ENCODE peak calls at places on chromosomes 6 and 20, in nine cellular contexts. M is cardiac muscle cell, G is endothelial cell of umbilical vein, I is astrocyte, D is esophagus squamous epithelium, F is upper lobe of right lung, J is uterus, L is IMR-90, Z is transverse colon. P is an unnamed sample.

GRCh38 chr6:15539722-15540270 is 123.0 kb downstream of the DTNBP1 start:
- DNase-seq in Z (no peak), I (no peak), D (no peak), F (no peak), G (no peak), M (peak; percentile 25), J (no peak), L (no peak), P (no peak)

GRCh38 chr6:44008821-44009370 is 118.4 kb downstream of the MRPL14 start:
- DNase-seq in J (peak; percentile 10), I (no peak), M (no peak), L (no peak), D (no peak), F (peak; percentile 37), G (no peak), Z (no peak), P (peak; percentile 27)

GRCh38 chr6:107345398-107345797 is 114.0 kb downstream of the PDSS2 start:
- DNase-seq in F (no peak), G (no peak), M (peak; percentile 9), I (no peak), L (no peak), D (no peak), Z (no peak), J (no peak), P (no peak)

GRCh38 chr20:37192137-37192854 is 12.9 kb upstream of the MROH8 start:
- DNase-seq in M (peak; percentile 95), D (peak; percentile 16), J (peak; percentile 86), L (peak; percentile 89), I (peak; percentile 76), Z (peak; percentile 89), F (peak; percentile 86), G (peak; percentile 85), P (peak; percentile 87)

GRCh38 chr20:46414608-46415007 is 8.2 kb upstream of the ELMO2 start:
- DNase-seq in L (no peak), M (no peak), G (no peak), J (no peak), I (no peak), F (no peak), Z (no peak), D (no peak), P (no peak)

GRCh38 chr6:52191824-52192223 is 5.6 kb downstream of the IL17A start:
- DNase-seq in J (no peak), F (no peak), Z (no peak), I (no peak), D (no peak), G (no peak), L (no peak), M (no peak), P (no peak)

GRCh38 chr20:51696304-51697118 is 71.7 kb downstream of the ATP9A start:
- DNase-seq in Z (no peak), F (no peak), L (no peak), M (peak; percentile 61), D (no peak), G (peak; percentile 65), I (peak; percentile 32), J (peak; percentile 51), P (no peak)

GRCh38 chr6:154510144-154510905 is at the start of gene CNKSR3:
- DNase-seq in I (peak; percentile 86), L (peak; percentile 95), M (peak; percentile 97), Z (peak; percentile 81), F (peak; percentile 92), G (peak; percentile 96), J (peak; percentile 94), D (no peak), P (peak; percentile 90)

GRCh38 chr6:43917878-43918382 is 147.9 kb downstream of the VEGFA start:
- DNase-seq in M (peak; percentile 89), J (no peak), I (peak; percentile 67), G (no peak), F (no peak), L (peak; percentile 45), D (no peak), Z (no peak), P (no peak)

GRCh38 chr6:14231071-14231483 is 113.5 kb downstream of the CD83 start:
- DNase-seq in D (no peak), J (no peak), Z (no peak), M (no peak), G (no peak), L (no peak), F (peak; percentile 76), I (no peak), P (no peak)

GRCh38 chr6:146444195-146444594 is 99.4 kb upstream of the RAB32 start:
- DNase-seq in G (no peak), I (no peak), M (no peak), F (no peak), D (no peak), J (no peak), Z (no peak), L (no peak), P (no peak)

GRCh38 chr6:100504786-100505737 is 40.3 kb upstream of the SIM1 start:
- DNase-seq in J (no peak), G (peak; percentile 63), M (peak; percentile 85), I (peak; percentile 94), L (peak; percentile 89), D (no peak), Z (no peak), F (no peak), P (no peak)

GRCh38 chr6:56168601-56169000 is 78.8 kb downstream of the COL21A1 start:
- DNase-seq in Z (no peak), I (no peak), J (no peak), M (no peak), G (no peak), D (no peak), F (no peak), L (no peak), P (no peak)

GRCh38 chr20:23404196-23404595 is 17.1 kb downstream of the NAPB start:
- DNase-seq in I (no peak), F (no peak), D (no peak), G (no peak), M (peak; percentile 55), J (no peak), L (peak; percentile 67), Z (no peak), P (no peak)

GRCh38 chr6:54689620-54690019 is 157.0 kb upstream of the FAM83B start:
- DNase-seq in F (no peak), J (no peak), M (no peak), G (no peak), I (no peak), D (no peak), Z (no peak), L (no peak), P (no peak)
- H3K27ac ChIP-seq in F (no peak overlapping the region), J (no peak overlapping the region), M (no peak overlapping the region), G (no peak overlapping the region), I (no peak overlapping the region), D (no peak overlapping the region), Z (no peak overlapping the region), L (no peak overlapping the region), P (no peak overlapping the region)

GRCh38 chr20:7094438-7094997 is 327.0 kb downstream of the BMP2 start:
- DNase-seq in D (no peak), Z (peak; percentile 41), F (no peak), J (no peak), M (peak; percentile 16), I (peak; percentile 3), L (peak; percentile 0), G (peak; percentile 46), P (no peak)
- TF ChIP-seq CTCF in D (no peak), Z (peak; percentile 57), F (peak; percentile 61), J (no peak), M (peak; percentile 31), I (peak; percentile 51), L (peak; percentile 24), G (peak; percentile 60), P (peak; percentile 97)

GRCh38 chr6:25413506-25413905 is 134.3 kb downstream of the CARMIL1 start:
- DNase-seq in D (no peak), Z (no peak), I (peak; percentile 43), F (no peak), G (no peak), M (peak; percentile 57), J (no peak), L (no peak), P (no peak)

GRCh38 chr6:25414168-25414567 is 135.0 kb downstream of the CARMIL1 start:
- DNase-seq in M (no peak), I (no peak), D (no peak), L (no peak), Z (no peak), F (no peak), J (no peak), G (no peak), P (no peak)

GRCh38 chr6:25415701-25416100 is 136.5 kb downstream of the CARMIL1 start:
- DNase-seq in I (no peak), Z (no peak), L (no peak), M (no peak), F (no peak), G (no peak), J (no peak), D (no peak), P (no peak)

GRCh38 chr6:25414755-25415154 is 135.6 kb downstream of the CARMIL1 start:
- DNase-seq in L (no peak), F (no peak), D (no peak), M (no peak), I (no peak), G (no peak), Z (no peak), J (no peak), P (no peak)

DNA sequence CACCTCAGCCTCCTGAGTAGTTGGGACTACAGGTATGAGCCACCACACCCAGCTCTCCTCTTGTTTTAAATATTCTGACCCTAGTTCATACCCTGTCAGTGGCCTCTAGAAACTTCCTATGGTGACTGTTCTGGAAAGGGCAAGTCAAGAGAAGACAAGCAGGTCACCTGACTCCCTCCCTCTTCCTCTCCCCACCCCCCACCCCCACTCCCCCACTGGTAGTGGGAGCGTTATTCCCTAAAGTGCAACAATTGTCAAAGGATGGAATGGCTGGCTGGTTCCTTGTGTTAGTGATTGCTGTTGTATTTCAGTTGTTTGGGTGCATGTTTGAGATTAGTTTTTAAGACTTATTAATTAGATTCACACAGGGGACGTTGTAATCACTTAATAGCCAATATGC is 136.1 kb downstream of the CARMIL1 start:
- DNase-seq in F (no peak), G (no peak), D (no peak), Z (no peak), L (no peak), J (no peak), M (no peak), I (no peak), P (no peak)
- H3K4me1 ChIP-seq in F (peaks cover 59% of the 10 kb centered on the region), G (no peaks in the 10 kb centered on the region), D (peaks cover 13% of the 10 kb centered on the region), Z (peaks cover 35% of the 10 kb centered on the region), L (no peaks in the 10 kb centered on the region), J (peaks cover 7% of the 10 kb centered on the region), M (peaks cover 55% of the 10 kb centered on the region), I (no peaks in the 10 kb centered on the region), P (no peaks in the 10 kb centered on the region)

GRCh38 chr6:170283212-170284081 is 7.4 kb downstream of the DLL1 start:
- DNase-seq in D (no peak), G (no peak), J (no peak), I (no peak), M (no peak), L (no peak), Z (no peak), F (peak; percentile 61), P (peak; percentile 62)

GRCh38 chr6:170280689-170281045 is 10.2 kb downstream of the DLL1 start:
- DNase-seq in I (no peak), M (no peak), L (no peak), G (no peak), F (no peak), J (no peak), Z (no peak), D (no peak), P (peak; percentile 19)

GRCh38 chr6:170279977-170280688 is 10.7 kb downstream of the DLL1 start:
- DNase-seq in L (peak; percentile 12), I (no peak), M (peak; percentile 33), F (peak; percentile 93), G (peak; percentile 17), J (no peak), D (no peak), Z (peak; percentile 82), P (peak; percentile 39)

GRCh38 chr6:170282512-170283158 is 8.2 kb downstream of the DLL1 start:
- DNase-seq in D (no peak), I (no peak), M (no peak), L (no peak), J (no peak), Z (no peak), G (no peak), F (peak; percentile 50), P (peak; percentile 19)

GRCh38 chr6:170281331-170282292 is 9.3 kb downstream of the DLL1 start:
- DNase-seq in Z (no peak), M (no peak), J (no peak), F (peak; percentile 64), L (no peak), G (no peak), I (no peak), D (no peak), P (peak; percentile 31)
- H3K27ac ChIP-seq in Z (peak overlapping the region; percentile 81), M (no peak overlapping the region), J (no peak overlapping the region), F (no peak overlapping the region), L (no peak overlapping the region), G (no peak overlapping the region), I (no peak overlapping the region), D (no peak overlapping the region), P (no peak overlapping the region)